ENCODE peak calls at places on chromosome 18, in six cellular contexts. K is naive thymus-derived CD4-positive, alpha-beta T cell; D is OCI-LY7; I is left ventricle myocardium inferior; G is Caco-2; H is esophagus squamous epithelium. O is an unnamed sample.

GRCh38 chr18:31267823-31268481 is 50.0 kb upstream of the DSG1 start:
- DNase-seq in K (no peak), D (no peak), I (no peak), G (no peak), H (no peak), O (no peak)

GRCh38 chr18:22128954-22129353 is 40.4 kb upstream of the GATA6 start:
- DNase-seq in K (no peak), D (no peak), I (no peak), G (no peak), H (no peak), O (no peak)

GRCh38 chr18:10715791-10716190 is 190.0 kb downstream of the NAPG start:
- DNase-seq in K (no peak), D (no peak), I (no peak), G (no peak), H (no peak), O (no peak)

GRCh38 chr18:5890261-5890605 is 5.1 kb downstream of the TMEM200C start:
- DNase-seq in K (no peak), D (no peak), I (no peak), G (no peak), H (no peak), O (peak; percentile 9)

GRCh38 chr18:10086458-10086857 is 172.6 kb downstream of the VAPA start:
- DNase-seq in K (no peak), D (no peak), I (no peak), G (no peak), H (no peak), O (no peak)

GRCh38 chr18:44816449-44816848 is 135.8 kb downstream of the SETBP1 start:
- DNase-seq in K (no peak), D (no peak), I (no peak), G (no peak), H (no peak), O (no peak)

GRCh38 chr18:48222118-48222517 is 187.1 kb downstream of the ZBTB7C start:
- DNase-seq in K (no peak), D (peak; percentile 0), I (peak; percentile 40), G (no peak), H (no peak), O (no peak)

GRCh38 chr18:55316615-55317184 is 271.3 kb downstream of the TCF4 start:
- DNase-seq in K (no peak), D (no peak), I (no peak), G (no peak), H (no peak), O (no peak)

GRCh38 chr18:77112161-77112801 is 20.3 kb downstream of the MBP start:
- DNase-seq in K (no peak), D (no peak), I (no peak), G (no peak), H (no peak), O (no peak)
- H3K4me1 ChIP-seq in K (peaks cover 56% of the 10 kb centered on the region), D (peaks cover 24% of the 10 kb centered on the region), I (peaks cover 70% of the 10 kb centered on the region), G (peaks cover 15% of the 10 kb centered on the region), H (peaks cover 52% of the 10 kb centered on the region), O (no peaks in the 10 kb centered on the region)

GRCh38 chr18:43158381-43158780 is 42.9 kb upstream of the RIT2 start:
- DNase-seq in K (no peak), D (no peak), I (no peak), G (no peak), H (no peak), O (no peak)

GRCh38 chr18:43159091-43159490 is 43.6 kb upstream of the RIT2 start:
- DNase-seq in K (no peak), D (no peak), I (no peak), G (no peak), H (no peak), O (no peak)

GRCh38 chr18:43160509-43160908 is 45.0 kb upstream of the RIT2 start:
- DNase-seq in K (no peak), D (no peak), I (no peak), G (no peak), H (no peak), O (no peak)

GRCh38 chr18:43161528-43161927 is 46.0 kb upstream of the RIT2 start:
- DNase-seq in K (no peak), D (no peak), I (no peak), G (no peak), H (no peak), O (no peak)
- H3K4me3 ChIP-seq in K (no peak overlapping the region), D (no peak overlapping the region), I (no peak overlapping the region), G (no peak overlapping the region), H (no peak overlapping the region), O (no peak overlapping the region)

GRCh38 chr18:8619041-8619440 is 9.8 kb downstream of the RAB12 start:
- DNase-seq in K (no peak), D (no peak), I (no peak), G (no peak), H (no peak), O (no peak)

GRCh38 chr18:8617907-8618306 is 8.7 kb downstream of the RAB12 start:
- DNase-seq in K (no peak), D (no peak), I (no peak), G (no peak), H (no peak), O (no peak)

GRCh38 chr18:8623549-8624106 is 14.4 kb downstream of the RAB12 start:
- DNase-seq in K (no peak), D (no peak), I (peak; percentile 58), G (no peak), H (no peak), O (peak; percentile 74)

GRCh38 chr18:8619835-8620577 is 10.8 kb downstream of the RAB12 start:
- DNase-seq in K (no peak), D (no peak), I (no peak), G (no peak), H (no peak), O (no peak)

DNA sequence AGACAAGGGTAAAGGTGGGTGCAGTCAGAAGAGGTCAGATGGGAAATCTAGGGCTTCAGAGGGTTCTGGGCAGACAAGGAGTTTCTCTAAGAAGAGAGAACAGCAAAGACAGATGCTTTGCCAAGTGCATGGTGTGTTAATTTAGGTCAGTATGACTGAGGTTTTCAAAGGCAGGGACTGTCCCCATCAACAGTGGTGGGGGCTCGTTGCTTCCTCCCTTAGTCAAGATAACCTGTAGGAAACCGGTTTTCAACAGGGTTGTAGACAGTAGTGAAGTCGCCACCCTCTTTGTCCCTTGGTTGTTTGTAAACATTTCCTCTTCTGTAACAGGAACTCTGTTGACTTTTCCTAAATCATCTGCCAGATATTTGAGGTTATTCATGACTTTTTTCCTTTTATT is 11.6 kb downstream of the RAB12 start:
- DNase-seq in K (no peak), D (no peak), I (no peak), G (no peak), H (no peak), O (no peak)
- H3K4me1 ChIP-seq in K (peaks cover 5% of the 10 kb centered on the region), D (peaks cover 9% of the 10 kb centered on the region), I (peaks cover 95% of the 10 kb centered on the region), G (no peaks in the 10 kb centered on the region), H (peaks cover 22% of the 10 kb centered on the region), O (peaks cover 41% of the 10 kb centered on the region)

DNA sequence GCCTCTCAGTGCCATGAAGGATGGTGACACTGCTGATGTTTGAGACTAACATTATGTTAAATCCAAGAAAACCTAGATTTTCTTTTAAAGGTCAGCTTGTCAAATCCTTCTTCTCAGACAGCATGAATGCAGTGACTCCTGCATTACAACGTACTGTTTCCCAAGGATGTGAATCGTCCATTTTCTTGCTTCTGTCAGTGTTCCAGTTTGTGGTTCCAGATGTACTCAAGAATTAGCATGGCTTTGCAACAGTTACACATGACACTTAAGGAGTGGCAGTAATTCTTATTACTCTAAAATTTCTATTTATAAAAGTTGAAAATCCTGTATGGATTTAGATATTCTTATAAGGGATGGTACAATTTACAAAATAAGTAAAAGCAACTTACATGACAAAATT is 1.5 kb upstream of the TTC39C start:
- DNase-seq in K (no peak), D (no peak), I (no peak), G (no peak), H (no peak), O (no peak)
- H3K4me3 ChIP-seq in K (no peak overlapping the region), D (no peak overlapping the region), I (no peak overlapping the region), G (no peak overlapping the region), H (no peak overlapping the region), O (no peak overlapping the region)

GRCh38 chr18:63162271-63163014 is 157.1 kb downstream of the BCL2 start:
- DNase-seq in K (no peak), D (peak; percentile 70), I (no peak), G (no peak), H (peak; percentile 8), O (no peak)
- H3K4me1 ChIP-seq in K (peaks cover 69% of the 10 kb centered on the region), D (peaks cover 56% of the 10 kb centered on the region), I (peaks cover 31% of the 10 kb centered on the region), G (no peaks in the 10 kb centered on the region), H (peaks cover 20% of the 10 kb centered on the region), O (peaks cover 3% of the 10 kb centered on the region)

DNA sequence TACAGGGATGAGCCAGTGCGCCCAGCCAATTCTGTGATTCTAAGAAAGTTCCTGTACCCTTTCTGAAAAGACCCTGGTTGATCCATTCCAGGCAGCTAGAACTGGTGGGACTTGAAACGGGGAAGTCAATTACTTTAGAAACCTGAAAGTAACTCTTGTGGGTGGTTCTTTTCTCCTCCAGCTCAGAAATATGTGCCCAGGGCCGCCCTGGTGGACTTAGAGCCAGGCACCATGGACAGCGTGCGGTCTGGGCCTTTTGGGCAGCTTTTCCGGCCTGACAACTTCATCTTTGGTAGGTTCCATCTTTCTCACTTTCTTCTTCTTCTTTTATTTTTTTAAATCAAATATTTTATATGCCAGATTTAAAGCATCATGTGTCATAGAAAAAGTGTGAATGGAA is 2.7 kb downstream of the TUBB6 start:
- DNase-seq in K (no peak), D (no peak), I (no peak), G (no peak), H (no peak), O (no peak)
- H3K4me3 ChIP-seq in K (no peak overlapping the region), D (no peak overlapping the region), I (peak overlapping the region; percentile 81), G (no peak overlapping the region), H (no peak overlapping the region), O (no peak overlapping the region)

GRCh38 chr18:35409921-35410320 is 32.8 kb upstream of the ZNF396 start:
- DNase-seq in K (no peak), D (no peak), I (no peak), G (no peak), H (no peak), O (peak; percentile 54)
- H3K4me1 ChIP-seq in K (peaks cover 7% of the 10 kb centered on the region), D (peaks cover 49% of the 10 kb centered on the region), I (peaks cover 16% of the 10 kb centered on the region), G (no peaks in the 10 kb centered on the region), H (peaks cover 20% of the 10 kb centered on the region), O (no peaks in the 10 kb centered on the region)

DNA sequence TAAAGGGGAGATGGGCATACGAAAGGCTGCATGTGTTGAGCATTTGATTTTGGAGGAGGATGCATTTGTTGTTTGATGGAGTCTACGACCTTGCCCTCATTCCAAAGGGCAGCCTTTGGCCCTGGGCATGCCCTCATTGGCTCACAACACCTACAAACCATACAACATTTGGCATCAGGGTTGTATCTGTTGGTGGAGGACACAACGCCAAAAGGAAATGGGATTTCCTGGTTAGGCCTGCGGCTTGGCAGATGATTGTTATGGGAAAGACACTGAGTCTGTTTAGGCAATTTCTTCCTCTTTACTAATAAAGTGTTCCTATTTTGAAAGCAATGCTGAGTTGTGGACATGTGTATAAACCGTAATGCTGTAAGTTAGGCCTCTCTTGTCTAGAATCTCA is 246.9 kb downstream of the LDLRAD4 start:
- DNase-seq in K (no peak), D (peak; percentile 5), I (no peak), G (no peak), H (no peak), O (no peak)
- H3K4me3 ChIP-seq in K (peak overlapping the region; percentile 66), D (peak overlapping the region; percentile 70), I (peak overlapping the region; percentile 35), G (no peak overlapping the region), H (no peak overlapping the region), O (no peak overlapping the region)